ENCODE peak calls at places on chromosomes 6 and 20, in five cellular contexts. One of them, this sample, is unnamed. For H3K27me3, the result is how much of the 10 kb centered on the place peaks cover.

GRCh38 chr6:88492824-88493223 is 326.7 kb upstream of the CNR1 start:
- DNase-seq in adrenal gland: peak
- DNase-seq in effector memory CD4-positive, alpha-beta T cell: no peak
- DNase-seq in ovary: no peak
- DNase-seq in CD8-positive, alpha-beta T cell: no peak
- DNase-seq in this sample: peak

GRCh38 chr6:34207695-34208443 is 28.8 kb upstream of the HMGA1 start:
- DNase-seq in CD8-positive, alpha-beta T cell: no peak
- DNase-seq in ovary: no peak
- DNase-seq in effector memory CD4-positive, alpha-beta T cell: no peak
- DNase-seq in adrenal gland: no peak
- DNase-seq in this sample: no peak

GRCh38 chr6:20153194-20153593 is 59.1 kb downstream of the MBOAT1 start:
- DNase-seq in adrenal gland: no peak
- DNase-seq in effector memory CD4-positive, alpha-beta T cell: no peak
- DNase-seq in CD8-positive, alpha-beta T cell: no peak
- DNase-seq in ovary: no peak
- DNase-seq in this sample: no peak

GRCh38 chr6:169326067-169326799 is 72.6 kb upstream of the THBS2 start:
- DNase-seq in adrenal gland: peak
- DNase-seq in effector memory CD4-positive, alpha-beta T cell: no peak
- DNase-seq in CD8-positive, alpha-beta T cell: no peak
- DNase-seq in ovary: no peak
- DNase-seq in this sample: peak

GRCh38 chr20:58019027-58019849 is 209.2 kb downstream of the ANKRD60 start:
- DNase-seq in CD8-positive, alpha-beta T cell: no peak
- DNase-seq in effector memory CD4-positive, alpha-beta T cell: no peak
- DNase-seq in ovary: no peak
- DNase-seq in adrenal gland: no peak
- DNase-seq in this sample: no peak

GRCh38 chr6:82616386-82617028 is 252.9 kb downstream of the TPBG start:
- DNase-seq in CD8-positive, alpha-beta T cell: no peak
- DNase-seq in ovary: no peak
- DNase-seq in adrenal gland: no peak
- DNase-seq in effector memory CD4-positive, alpha-beta T cell: no peak
- DNase-seq in this sample: no peak

GRCh38 chr6:107590378-107590777 is 100.5 kb downstream of the SOBP start:
- DNase-seq in effector memory CD4-positive, alpha-beta T cell: no peak
- DNase-seq in adrenal gland: no peak
- DNase-seq in ovary: no peak
- DNase-seq in CD8-positive, alpha-beta T cell: no peak
- DNase-seq in this sample: no peak

GRCh38 chr20:44586986-44587980 is 4.9 kb downstream of the PKIG start:
- DNase-seq in adrenal gland: no peak
- DNase-seq in CD8-positive, alpha-beta T cell: no peak
- DNase-seq in effector memory CD4-positive, alpha-beta T cell: no peak
- DNase-seq in ovary: no peak
- DNase-seq in this sample: no peak

GRCh38 chr6:157381631-157382621 is 936 bp downstream of the ZDHHC14 start:
- DNase-seq in effector memory CD4-positive, alpha-beta T cell: peak
- DNase-seq in CD8-positive, alpha-beta T cell: peak
- DNase-seq in adrenal gland: peak
- DNase-seq in ovary: peak
- DNase-seq in this sample: peak

GRCh38 chr20:57911512-57912226 is 201.9 kb upstream of the PMEPA1 start:
- DNase-seq in effector memory CD4-positive, alpha-beta T cell: no peak
- DNase-seq in CD8-positive, alpha-beta T cell: no peak
- DNase-seq in ovary: no peak
- DNase-seq in adrenal gland: no peak
- DNase-seq in this sample: no peak

GRCh38 chr20:38228436-38228835 is 32.1 kb downstream of the KIAA1755 start:
- DNase-seq in effector memory CD4-positive, alpha-beta T cell: no peak
- DNase-seq in adrenal gland: no peak
- DNase-seq in CD8-positive, alpha-beta T cell: no peak
- DNase-seq in ovary: no peak
- DNase-seq in this sample: no peak

GRCh38 chr6:114377881-114378280 is 35.1 kb upstream of the HS3ST5 start:
- DNase-seq in ovary: no peak
- DNase-seq in effector memory CD4-positive, alpha-beta T cell: no peak
- DNase-seq in adrenal gland: no peak
- DNase-seq in CD8-positive, alpha-beta T cell: no peak
- DNase-seq in this sample: no peak

GRCh38 chr6:43123691-43124314 is 47.3 kb upstream of the SRF start:
- DNase-seq in effector memory CD4-positive, alpha-beta T cell: no peak
- DNase-seq in ovary: no peak
- DNase-seq in CD8-positive, alpha-beta T cell: no peak
- DNase-seq in adrenal gland: no peak
- DNase-seq in this sample: no peak

GRCh38 chr6:63573899-63574553 is 1.7 kb downstream of the LOC128125822 start:
- DNase-seq in effector memory CD4-positive, alpha-beta T cell: peak
- DNase-seq in ovary: no peak
- DNase-seq in CD8-positive, alpha-beta T cell: no peak
- DNase-seq in adrenal gland: peak
- DNase-seq in this sample: peak

GRCh38 chr6:42038163-42038562 is 12.2 kb upstream of the TAF8 start:
- DNase-seq in effector memory CD4-positive, alpha-beta T cell: no peak
- DNase-seq in ovary: no peak
- DNase-seq in CD8-positive, alpha-beta T cell: no peak
- DNase-seq in adrenal gland: no peak
- DNase-seq in this sample: no peak

DNA sequence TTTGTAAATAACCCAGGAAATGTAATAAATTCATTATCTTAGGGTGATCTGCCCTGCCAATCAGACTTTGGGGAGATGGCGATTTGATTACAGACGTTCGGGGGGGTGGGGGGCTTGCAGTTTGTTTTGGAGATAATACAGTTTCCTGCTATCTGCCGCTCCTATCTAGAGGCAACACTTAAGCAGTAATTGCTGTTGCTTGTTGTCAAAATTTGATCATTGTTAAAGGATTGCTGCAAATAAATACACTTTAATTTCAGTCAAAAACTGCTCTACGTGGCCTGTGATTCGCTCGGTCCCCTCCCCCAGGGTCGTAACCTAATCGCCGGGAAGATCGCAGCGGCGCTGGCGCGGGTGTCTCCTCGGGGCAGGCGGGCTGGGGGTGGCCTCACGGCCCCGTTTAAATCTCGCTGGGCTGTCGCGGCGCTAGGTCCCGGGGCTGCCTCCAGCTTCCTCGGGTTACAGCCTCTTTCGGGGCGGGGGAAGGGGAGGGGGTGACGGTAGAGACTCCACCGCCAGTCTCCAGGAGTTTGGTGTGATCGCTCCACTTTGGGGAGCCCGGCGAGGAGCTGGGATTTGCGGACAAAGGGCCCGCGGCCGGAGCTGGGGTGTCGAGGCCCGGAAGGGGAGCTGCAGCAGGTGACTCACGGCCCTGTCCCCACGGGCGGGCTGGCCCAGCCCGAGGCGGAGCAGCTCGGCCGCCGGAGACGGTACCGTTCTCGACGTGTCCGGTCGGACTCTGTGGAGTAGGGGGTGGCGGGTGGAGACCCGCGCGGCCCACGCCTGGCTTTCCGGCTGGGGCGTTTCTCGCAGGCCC is 4.1 kb downstream of the FOXC1 start:
- DNase-seq in ovary: no peak
- DNase-seq in CD8-positive, alpha-beta T cell: no peak
- DNase-seq in adrenal gland: no peak
- DNase-seq in effector memory CD4-positive, alpha-beta T cell: no peak
- DNase-seq in this sample: peak
- H3K27me3 ChIP-seq in ovary: under half
- H3K27me3 ChIP-seq in CD8-positive, alpha-beta T cell: under half
- H3K27me3 ChIP-seq in adrenal gland: under half
- H3K27me3 ChIP-seq in effector memory CD4-positive, alpha-beta T cell: half or more
- H3K27me3 ChIP-seq in this sample: half or more

GRCh38 chr6:397604-398003 is 6.1 kb downstream of the IRF4 start:
- DNase-seq in ovary: no peak
- DNase-seq in effector memory CD4-positive, alpha-beta T cell: no peak
- DNase-seq in CD8-positive, alpha-beta T cell: no peak
- DNase-seq in adrenal gland: no peak
- DNase-seq in this sample: no peak

GRCh38 chr6:396126-396520 is 4.6 kb downstream of the IRF4 start:
- DNase-seq in CD8-positive, alpha-beta T cell: no peak
- DNase-seq in effector memory CD4-positive, alpha-beta T cell: no peak
- DNase-seq in adrenal gland: no peak
- DNase-seq in ovary: no peak
- DNase-seq in this sample: no peak

GRCh38 chr6:395432-396125 is 4.0 kb downstream of the IRF4 start:
- DNase-seq in CD8-positive, alpha-beta T cell: no peak
- DNase-seq in ovary: no peak
- DNase-seq in effector memory CD4-positive, alpha-beta T cell: no peak
- DNase-seq in adrenal gland: no peak
- DNase-seq in this sample: no peak

GRCh38 chr6:398065-398464 is 6.5 kb downstream of the IRF4 start:
- DNase-seq in effector memory CD4-positive, alpha-beta T cell: no peak
- DNase-seq in ovary: no peak
- DNase-seq in adrenal gland: no peak
- DNase-seq in CD8-positive, alpha-beta T cell: no peak
- DNase-seq in this sample: no peak

GRCh38 chr6:397056-397455 is 5.5 kb downstream of the IRF4 start:
- DNase-seq in adrenal gland: no peak
- DNase-seq in CD8-positive, alpha-beta T cell: no peak
- DNase-seq in ovary: no peak
- DNase-seq in effector memory CD4-positive, alpha-beta T cell: no peak
- DNase-seq in this sample: no peak
- H3K27me3 ChIP-seq in adrenal gland: under half
- H3K27me3 ChIP-seq in CD8-positive, alpha-beta T cell: under half
- H3K27me3 ChIP-seq in ovary: under half
- H3K27me3 ChIP-seq in effector memory CD4-positive, alpha-beta T cell: under half
- H3K27me3 ChIP-seq in this sample: half or more

GRCh38 chr6:70957284-70957617 is 391 bp upstream of the B3GAT2 start:
- DNase-seq in adrenal gland: no peak
- DNase-seq in effector memory CD4-positive, alpha-beta T cell: no peak
- DNase-seq in ovary: no peak
- DNase-seq in CD8-positive, alpha-beta T cell: no peak
- DNase-seq in this sample: no peak
- H3K27me3 ChIP-seq in adrenal gland: under half
- H3K27me3 ChIP-seq in effector memory CD4-positive, alpha-beta T cell: under half
- H3K27me3 ChIP-seq in ovary: under half
- H3K27me3 ChIP-seq in CD8-positive, alpha-beta T cell: under half
- H3K27me3 ChIP-seq in this sample: half or more

GRCh38 chr6:37251211-37251610 is 6.4 kb upstream of the TBC1D22B start:
- DNase-seq in adrenal gland: no peak
- DNase-seq in ovary: no peak
- DNase-seq in effector memory CD4-positive, alpha-beta T cell: no peak
- DNase-seq in CD8-positive, alpha-beta T cell: no peak
- DNase-seq in this sample: peak
- H3K27me3 ChIP-seq in adrenal gland: under half
- H3K27me3 ChIP-seq in ovary: under half
- H3K27me3 ChIP-seq in effector memory CD4-positive, alpha-beta T cell: under half
- H3K27me3 ChIP-seq in CD8-positive, alpha-beta T cell: under half
- H3K27me3 ChIP-seq in this sample: under half

GRCh38 chr20:46302119-46302518 is 6.2 kb downstream of the CDH22 start:
- DNase-seq in CD8-positive, alpha-beta T cell: no peak
- DNase-seq in adrenal gland: no peak
- DNase-seq in effector memory CD4-positive, alpha-beta T cell: no peak
- DNase-seq in ovary: no peak
- DNase-seq in this sample: no peak
- H3K27me3 ChIP-seq in CD8-positive, alpha-beta T cell: under half
- H3K27me3 ChIP-seq in adrenal gland: under half
- H3K27me3 ChIP-seq in effector memory CD4-positive, alpha-beta T cell: under half
- H3K27me3 ChIP-seq in ovary: under half
- H3K27me3 ChIP-seq in this sample: under half

DNA sequence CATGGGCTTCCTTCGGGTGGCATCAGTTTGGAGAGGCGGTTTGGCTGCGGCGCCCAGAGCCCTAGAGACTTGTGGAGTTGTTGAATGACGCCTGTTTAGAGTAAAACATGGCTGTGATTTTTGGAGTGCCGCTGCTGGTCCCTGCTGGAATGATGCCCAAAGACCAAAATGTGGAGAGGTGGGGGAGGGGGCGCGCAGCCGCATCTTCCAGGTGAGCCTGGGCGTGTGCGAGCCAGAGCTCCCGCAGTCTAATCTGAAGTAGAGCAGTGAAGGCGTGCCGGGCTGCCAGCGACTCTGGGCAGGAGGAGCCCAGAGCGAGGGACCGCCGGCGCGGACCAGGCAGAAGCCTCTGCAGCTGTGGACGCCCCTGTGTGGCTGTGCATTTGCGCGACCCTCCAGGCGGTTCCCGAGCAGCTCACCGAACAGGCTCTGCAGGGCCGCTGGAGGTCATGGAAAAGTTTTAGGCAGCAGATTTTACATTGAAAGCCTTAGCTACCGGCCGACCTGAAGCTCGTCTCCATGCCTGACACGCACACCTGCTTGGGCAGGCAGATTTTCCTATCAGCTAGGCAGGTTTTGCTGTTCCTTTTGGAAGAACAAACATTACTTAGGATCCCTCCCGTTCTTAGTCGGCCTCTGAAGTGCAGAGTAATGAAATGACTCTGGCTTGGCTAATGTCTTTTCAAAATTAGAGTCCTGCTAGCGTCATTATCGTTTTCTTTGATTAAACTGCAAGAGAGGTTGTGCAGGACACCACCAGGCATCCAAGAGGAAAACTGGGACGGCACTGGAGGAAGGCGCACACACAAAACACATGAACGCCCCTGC is 298.2 kb downstream of the PHACTR1 start:
- DNase-seq in effector memory CD4-positive, alpha-beta T cell: no peak
- DNase-seq in ovary: no peak
- DNase-seq in adrenal gland: no peak
- DNase-seq in CD8-positive, alpha-beta T cell: no peak
- DNase-seq in this sample: peak
- H3K27me3 ChIP-seq in effector memory CD4-positive, alpha-beta T cell: under half
- H3K27me3 ChIP-seq in ovary: under half
- H3K27me3 ChIP-seq in adrenal gland: under half
- H3K27me3 ChIP-seq in CD8-positive, alpha-beta T cell: under half
- H3K27me3 ChIP-seq in this sample: half or more

GRCh38 chr20:53466279-53466678 is 127.4 kb downstream of the ZNF217 start:
- DNase-seq in CD8-positive, alpha-beta T cell: no peak
- DNase-seq in adrenal gland: no peak
- DNase-seq in effector memory CD4-positive, alpha-beta T cell: no peak
- DNase-seq in ovary: no peak
- DNase-seq in this sample: no peak

GRCh38 chr20:53463101-53463972 is 130.3 kb downstream of the ZNF217 start:
- DNase-seq in ovary: no peak
- DNase-seq in adrenal gland: no peak
- DNase-seq in CD8-positive, alpha-beta T cell: no peak
- DNase-seq in effector memory CD4-positive, alpha-beta T cell: no peak
- DNase-seq in this sample: no peak

GRCh38 chr20:53468583-53468982 is 125.1 kb downstream of the ZNF217 start:
- DNase-seq in CD8-positive, alpha-beta T cell: no peak
- DNase-seq in ovary: no peak
- DNase-seq in effector memory CD4-positive, alpha-beta T cell: no peak
- DNase-seq in adrenal gland: no peak
- DNase-seq in this sample: no peak
- H3K27me3 ChIP-seq in CD8-positive, alpha-beta T cell: under half
- H3K27me3 ChIP-seq in ovary: under half
- H3K27me3 ChIP-seq in effector memory CD4-positive, alpha-beta T cell: under half
- H3K27me3 ChIP-seq in adrenal gland: under half
- H3K27me3 ChIP-seq in this sample: under half

DNA sequence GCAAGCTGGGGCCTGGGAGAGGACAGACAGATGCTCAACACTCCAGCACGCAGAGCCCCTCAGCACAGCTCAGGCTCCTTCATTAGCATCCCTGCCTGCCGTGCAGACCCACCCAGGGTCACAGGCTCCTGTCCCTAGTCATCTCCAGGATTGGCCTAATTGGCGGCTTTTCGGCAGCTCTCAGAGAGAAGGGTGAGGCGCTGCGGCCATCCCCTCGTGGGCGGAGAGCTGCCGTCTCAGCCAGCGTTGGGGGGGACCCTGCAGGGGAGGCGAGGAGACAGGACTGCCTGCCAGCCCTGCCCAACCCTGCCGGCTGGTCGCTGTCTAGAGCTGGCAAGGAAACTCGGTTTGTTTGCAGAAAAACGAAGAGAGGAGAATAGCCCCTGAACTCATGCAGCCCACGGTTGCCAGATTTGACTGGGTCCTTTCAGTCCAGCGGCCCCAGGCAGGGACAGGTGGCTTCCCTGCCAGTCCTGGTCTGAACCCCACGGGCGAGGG is 26.8 kb downstream of the BHLHE23 start:
- DNase-seq in effector memory CD4-positive, alpha-beta T cell: no peak
- DNase-seq in CD8-positive, alpha-beta T cell: no peak
- DNase-seq in ovary: no peak
- DNase-seq in adrenal gland: no peak
- DNase-seq in this sample: no peak
- H3K27me3 ChIP-seq in effector memory CD4-positive, alpha-beta T cell: under half
- H3K27me3 ChIP-seq in CD8-positive, alpha-beta T cell: under half
- H3K27me3 ChIP-seq in ovary: under half
- H3K27me3 ChIP-seq in adrenal gland: half or more
- H3K27me3 ChIP-seq in this sample: under half